ENCODE peak calls at places on chromosomes 6 and 20, in five cellular contexts. V is mesendoderm, Z is lower leg skin, P is GM23338, E is heart right ventricle. B is an unnamed sample.

GRCh38 chr6:129617986-129618385 is 92.0 kb downstream of the ARHGAP18 start:
- DNase-seq in P (no peak), V (no peak), E (no peak), Z (no peak), B (no peak)

GRCh38 chr6:138044972-138045371 is 62.2 kb downstream of the PERP start:
- DNase-seq in E (no peak), P (no peak), Z (no peak), V (no peak), B (no peak)

GRCh38 chr6:155832596-155832995 is 377.0 kb upstream of the NOX3 start:
- DNase-seq in Z (no peak), E (no peak), P (peak), V (peak), B (peak)

GRCh38 chr20:23752481-23753193 is 1.9 kb upstream of the CST1 start:
- DNase-seq in Z (no peak), E (no peak), P (no peak), V (no peak), B (no peak)

GRCh38 chr6:10520468-10520867 is 683 bp upstream of the GCNT2 start:
- DNase-seq in Z (peak), V (peak), P (peak), E (no peak), B (no peak)

GRCh38 chr20:59665656-59666555 is 61.6 kb downstream of the PHACTR3 start:
- DNase-seq in E (no peak), V (no peak), P (no peak), Z (peak), B (no peak)

GRCh38 chr20:18984238-18985200 is 170.9 kb downstream of the SCP2D1 start:
- DNase-seq in E (no peak), Z (no peak), V (peak), P (no peak), B (no peak)

GRCh38 chr20:1940581-1940980 is 45.4 kb downstream of the SIRPA start:
- DNase-seq in Z (peak), E (no peak), P (no peak), V (no peak), B (no peak)

GRCh38 chr20:1325173-1326030 is 3.5 kb downstream of the SDCBP2 start:
- DNase-seq in E (peak), V (peak), P (peak), Z (peak), B (peak)

GRCh38 chr6:33314943-33315752 is 1.3 kb upstream of the TAPBP start:
- DNase-seq in V (peak), P (peak), E (peak), Z (peak), B (peak)

GRCh38 chr6:146286976-146287375 is 256.7 kb upstream of the RAB32 start:
- DNase-seq in V (no peak), Z (no peak), E (no peak), P (no peak), B (no peak)

GRCh38 chr6:136608991-136609390 is 58.8 kb upstream of the MAP7 start:
- DNase-seq in E (no peak), V (no peak), P (no peak), Z (no peak), B (peak)

GRCh38 chr6:1418471-1419191 is 29.3 kb downstream of the FOXF2 start:
- DNase-seq in P (no peak), V (no peak), Z (no peak), E (no peak), B (no peak)

GRCh38 chr6:15417811-15418210 is 171.9 kb downstream of the JARID2 start:
- DNase-seq in Z (no peak), V (no peak), E (no peak), P (no peak), B (peak)

GRCh38 chr20:10527781-10528180 is 92.7 kb downstream of the SLX4IP start:
- DNase-seq in Z (no peak), V (no peak), P (no peak), E (no peak), B (no peak)

GRCh38 chr20:59723607-59724456 is 119.5 kb downstream of the PHACTR3 start:
- DNase-seq in Z (peak), P (no peak), V (peak), E (no peak), B (no peak)

GRCh38 chr20:41183831-41184230 is 46.5 kb downstream of the PLCG1 start:
- DNase-seq in Z (peak), P (no peak), E (no peak), V (no peak), B (no peak)

GRCh38 chr6:44194326-44194725 is 22.4 kb upstream of the MYMX start:
- DNase-seq in P (no peak), V (no peak), E (no peak), Z (no peak), B (no peak)

GRCh38 chr20:62030834-62031434 is 34.7 kb downstream of the TAF4 start:
- DNase-seq in P (no peak), Z (no peak), E (peak), V (peak), B (no peak)

GRCh38 chr20:46111028-46111835 is 6.9 kb upstream of the CD40 start:
- DNase-seq in E (no peak), P (no peak), Z (no peak), V (no peak), B (no peak)

GRCh38 chr6:43096451-43097097 is 20.5 kb downstream of the PTK7 start:
- DNase-seq in V (peak), Z (no peak), E (no peak), P (peak), B (peak)

GRCh38 chr6:43097098-43097489 is 21.0 kb downstream of the PTK7 start:
- DNase-seq in Z (no peak), P (no peak), V (peak), E (no peak), B (no peak)

GRCh38 chr6:43097502-43097901 is 21.4 kb downstream of the PTK7 start:
- DNase-seq in E (no peak), V (no peak), P (no peak), Z (no peak), B (no peak)

GRCh38 chr6:43093361-43094289 is 17.5 kb downstream of the PTK7 start:
- DNase-seq in Z (no peak), E (no peak), P (peak), V (peak), B (peak)

GRCh38 chr6:43095939-43096338 is 19.8 kb downstream of the PTK7 start:
- DNase-seq in V (peak), E (no peak), Z (no peak), P (no peak), B (no peak)
- H3K4me3 ChIP-seq in V (no peak), E (no peak), Z (no peak), P (no peak), B (no peak)

DNA sequence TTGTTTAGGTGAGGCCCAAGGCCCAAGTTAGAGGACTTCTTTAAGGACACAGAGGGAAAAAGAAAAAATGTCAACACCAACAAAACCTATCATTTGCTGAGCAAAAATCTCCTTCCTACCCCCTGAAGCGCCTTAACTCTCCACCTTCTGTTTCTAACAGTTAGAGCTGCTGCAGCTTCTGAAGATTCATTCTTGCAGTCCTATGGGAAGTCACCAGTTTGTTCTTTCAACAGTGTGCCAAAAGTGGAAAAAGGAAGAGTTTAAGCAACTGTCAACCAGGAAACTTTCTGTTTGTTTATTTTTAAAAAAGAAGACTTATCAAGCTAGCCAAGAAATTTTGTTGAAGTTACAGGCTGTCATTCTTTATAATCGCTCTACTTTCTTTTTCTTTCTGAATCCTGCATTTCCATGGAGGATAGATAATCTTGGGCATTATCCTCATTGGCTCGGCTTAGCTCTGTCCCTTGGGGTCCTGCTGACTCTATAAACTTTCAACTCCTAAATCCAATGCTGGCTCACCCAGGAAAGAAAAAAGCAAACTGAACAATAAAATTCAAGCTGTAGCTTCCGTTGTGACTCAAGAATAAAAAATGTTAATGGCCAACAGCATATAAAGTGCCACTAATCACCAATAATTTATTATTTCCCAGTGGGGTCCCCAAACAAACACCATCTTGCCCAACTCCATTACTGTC is 172.8 kb upstream of the CITED2 start:
- DNase-seq in V (no peak), P (no peak), E (no peak), Z (no peak), B (peak)
- H3K4me3 ChIP-seq in V (no peak), P (no peak), E (no peak), Z (no peak), B (no peak)

GRCh38 chr20:25543068-25543467 is 42.3 kb downstream of the NINL start:
- DNase-seq in Z (peak), V (no peak), E (no peak), P (no peak), B (peak)

GRCh38 chr20:25545171-25545570 is 40.2 kb downstream of the NINL start:
- DNase-seq in Z (peak), E (no peak), V (no peak), P (no peak), B (no peak)

GRCh38 chr20:25544760-25545159 is 40.6 kb downstream of the NINL start:
- DNase-seq in V (peak), Z (no peak), P (peak), E (no peak), B (no peak)

GRCh38 chr20:25546048-25546447 is 39.3 kb downstream of the NINL start:
- DNase-seq in E (no peak), Z (peak), P (no peak), V (no peak), B (no peak)

GRCh38 chr20:25544316-25544715 is 41.0 kb downstream of the NINL start:
- DNase-seq in V (no peak), P (no peak), E (no peak), Z (peak), B (no peak)
- H3K4me3 ChIP-seq in V (no peak), P (no peak), E (no peak), Z (no peak), B (no peak)

GRCh38 chr6:113662688-113663333 is 194.3 kb upstream of the MARCKS start:
- DNase-seq in P (no peak), Z (no peak), V (peak), E (no peak), B (no peak)
- H3K4me3 ChIP-seq in P (no peak), Z (no peak), V (no peak), E (no peak), B (no peak)

GRCh38 chr6:24916496-24916895 is 19.3 kb downstream of the RIPOR2 start:
- DNase-seq in Z (no peak), V (no peak), P (no peak), E (no peak), B (no peak)

GRCh38 chr6:24922854-24923253 is 12.9 kb downstream of the RIPOR2 start:
- DNase-seq in E (no peak), Z (no peak), V (no peak), P (no peak), B (no peak)

GRCh38 chr6:24922174-24922573 is 13.6 kb downstream of the RIPOR2 start:
- DNase-seq in E (no peak), Z (no peak), P (no peak), V (no peak), B (no peak)

GRCh38 chr6:24919404-24919892 is 16.3 kb downstream of the RIPOR2 start:
- DNase-seq in P (peak), Z (no peak), E (no peak), V (peak), B (no peak)

GRCh38 chr6:24918641-24919403 is 16.9 kb downstream of the RIPOR2 start:
- DNase-seq in V (peak), E (no peak), P (peak), Z (no peak), B (no peak)
- H3K4me3 ChIP-seq in V (no peak), E (no peak), P (peak), Z (no peak), B (no peak)

DNA sequence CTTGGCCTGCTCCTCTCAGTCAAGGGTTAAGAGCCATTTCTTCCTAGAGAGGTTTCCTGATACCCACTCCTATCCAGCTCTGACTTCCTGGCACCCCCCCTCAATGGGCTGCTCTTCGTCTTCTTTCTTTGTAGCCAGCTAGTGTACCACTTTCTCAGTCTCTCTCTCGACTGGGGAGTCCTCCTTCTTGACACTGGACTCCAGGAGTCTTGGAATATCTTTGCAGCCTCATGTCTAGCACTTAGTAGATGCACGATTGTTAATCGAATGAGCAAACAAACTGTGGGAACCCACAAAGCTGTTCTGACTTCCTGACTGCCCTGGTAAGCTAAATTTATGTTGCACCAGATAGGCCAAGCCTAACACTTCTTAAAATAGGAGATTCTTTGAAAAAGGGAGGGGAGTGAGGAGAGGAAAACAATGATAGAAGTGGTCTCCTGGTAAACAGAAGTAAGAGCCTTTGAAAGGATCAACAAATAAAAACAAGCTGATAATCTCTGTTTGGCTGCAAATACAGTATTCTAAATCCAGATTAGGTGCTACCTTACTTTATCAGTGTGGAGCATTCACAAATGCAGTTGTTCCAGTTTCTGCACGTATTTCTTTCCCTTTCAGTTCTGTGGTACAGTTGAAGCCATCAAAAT is 160.1 kb upstream of the CITED2 start:
- DNase-seq in Z (no peak), V (peak), E (no peak), P (no peak), B (no peak)
- H3K4me3 ChIP-seq in Z (no peak), V (no peak), E (no peak), P (no peak), B (no peak)

GRCh38 chr20:43318749-43319148 is 129.0 kb upstream of the PTPRT start:
- DNase-seq in E (no peak), P (no peak), Z (peak), V (peak), B (no peak)
- H3K4me3 ChIP-seq in E (no peak), P (no peak), Z (no peak), V (no peak), B (no peak)

B was measured in astrocyte of the spinal cord.